ENCODE peak calls at places on chromosomes 3 and 15, in five cellular contexts. H is stimulated activated CD4-positive, alpha-beta T cell treated with anti-CD3 and anti-CD28 coated beads, Interleukin-15, amount 100 ng/mL, for 1 hour; M is T-cell; I is midbrain; T is MV-4-11. K is an unnamed sample.

GRCh38 chr15:46260937-46261336 is 626.1 kb downstream of the SQOR start:
- DNase-seq in H (no peak), M (no peak), I (no peak), T (no peak), K (no peak)

GRCh38 chr3:75737831-75738493 is 47.4 kb downstream of the ZNF717 start:
- DNase-seq in H (no peak), M (no peak), I (no peak), T (no peak), K (no peak)

GRCh38 chr3:27312044-27312668 is 57.0 kb downstream of the NEK10 start:
- DNase-seq in H (no peak), M (peak), I (peak), T (peak), K (peak)

GRCh38 chr3:146449076-146449475 is 20.3 kb downstream of the PLSCR2 start:
- DNase-seq in H (no peak), M (no peak), I (no peak), T (no peak), K (no peak)

GRCh38 chr3:37709946-37710345 is 151.7 kb upstream of the CTDSPL start:
- DNase-seq in H (no peak), M (no peak), I (no peak), T (no peak), K (no peak)

GRCh38 chr3:121757087-121757811 is 7.7 kb upstream of the GOLGB1 start:
- DNase-seq in H (no peak), M (no peak), I (no peak), T (no peak), K (no peak)

GRCh38 chr15:32861741-32862140 is 143.9 kb downstream of the GREM1 start:
- DNase-seq in H (no peak), M (no peak), I (peak), T (peak), K (peak)

GRCh38 chr15:45454825-45455224 is 67.7 kb downstream of the SLC30A4 start:
- DNase-seq in H (no peak), M (peak), I (peak), T (peak), K (peak)

GRCh38 chr3:11120091-11120845 is 34.0 kb upstream of the HRH1 start:
- DNase-seq in H (no peak), M (no peak), I (no peak), T (peak), K (no peak)

GRCh38 chr15:58602823-58603222 is 146.7 kb downstream of the ADAM10 start:
- DNase-seq in H (no peak), M (no peak), I (no peak), T (no peak), K (no peak)

GRCh38 chr3:14434541-14435151 is 32.2 kb downstream of the SLC6A6 start:
- DNase-seq in H (no peak), M (no peak), I (no peak), T (no peak), K (peak)

GRCh38 chr3:187975571-187976360 is 178.2 kb upstream of the LPP start:
- DNase-seq in H (no peak), M (no peak), I (no peak), T (no peak), K (no peak)

GRCh38 chr3:117393801-117394200 is 684.2 kb downstream of the TUSC7 start:
- DNase-seq in H (no peak), M (no peak), I (no peak), T (no peak), K (no peak)

GRCh38 chr3:377158-377561 is 180.6 kb downstream of the CHL1 start:
- DNase-seq in H (no peak), M (no peak), I (no peak), T (peak), K (peak)

GRCh38 chr3:23183731-23184130 is 19.4 kb upstream of the UBE2E2 start:
- DNase-seq in H (no peak), M (no peak), I (peak), T (no peak), K (peak)

GRCh38 chr3:53337167-53337940 is 10.0 kb downstream of the DCP1A start:
- DNase-seq in H (no peak), M (no peak), I (no peak), T (no peak), K (no peak)

GRCh38 chr15:70257573-70258220 is 160.0 kb upstream of the TLE3 start:
- DNase-seq in H (no peak), M (no peak), I (peak), T (peak), K (peak)

GRCh38 chr3:32238816-32239637 is 547 bp downstream of the CMTM8 start:
- DNase-seq in H (peak), M (peak), I (no peak), T (no peak), K (no peak)

GRCh38 chr3:49902511-49903345 is 945 bp downstream of the MST1R start:
- DNase-seq in H (no peak), M (no peak), I (no peak), T (no peak), K (no peak)

GRCh38 chr3:67017211-67017610 is 19.1 kb downstream of the KBTBD8 start:
- DNase-seq in H (no peak), M (no peak), I (no peak), T (no peak), K (no peak)

GRCh38 chr15:65595960-65596359 is 15.0 kb downstream of the INTS14 start:
- DNase-seq in H (no peak), M (peak), I (peak), T (no peak), K (peak)

GRCh38 chr15:73940061-73940981 is 14.1 kb downstream of the LOXL1 start:
- DNase-seq in H (no peak), M (no peak), I (no peak), T (no peak), K (no peak)

GRCh38 chr3:155946178-155946577 is 75.7 kb downstream of the GMPS start:
- DNase-seq in H (no peak), M (no peak), I (no peak), T (no peak), K (no peak)

GRCh38 chr15:52208306-52208946 is 17.2 kb upstream of the GNB5 start:
- DNase-seq in H (peak), M (peak), I (peak), T (peak), K (peak)

GRCh38 chr3:72213296-72214064 is 428.5 kb upstream of the PROK2 start:
- DNase-seq in H (no peak), M (no peak), I (no peak), T (no peak), K (no peak)

GRCh38 chr3:160090653-160091052 is 102.0 kb downstream of the IL12A start:
- DNase-seq in H (no peak), M (no peak), I (no peak), T (no peak), K (no peak)

GRCh38 chr3:127824151-127824825 is 2.0 kb upstream of the MGLL start:
- DNase-seq in H (no peak), M (no peak), I (no peak), T (peak), K (no peak)

GRCh38 chr3:64083588-64083974 is 60.3 kb upstream of the PSMD6 start:
- DNase-seq in H (no peak), M (no peak), I (no peak), T (no peak), K (no peak)